ENCODE peak calls at places on chromosomes 4 and X, in four cellular contexts. K, G, J and N are unnamed samples.

GRCh38 chr4:185305979-185306442 is 89.7 kb downstream of the LRP2BP start:
- DNase-seq in G (peak; percentile 93), K (no peak), J (peak; percentile 92), N (peak; percentile 80)

GRCh38 chr4:48078862-48079655 is 55.0 kb downstream of the TXK start:
- DNase-seq in K (no peak), G (peak; percentile 23), J (no peak), N (no peak)

GRCh38 chr4:131764730-131765129 is 1384.4 kb upstream of the PCDH10 start:
- DNase-seq in K (no peak), G (no peak), J (no peak), N (no peak)

GRCh38 chr4:677431-678293 is 3.3 kb downstream of the MYL5 start:
- DNase-seq in G (no peak), K (peak; percentile 33), J (no peak), N (no peak)

GRCh38 chrX:120140293-120140981 is 18.0 kb upstream of the RHOXF2 start:
- DNase-seq in J (no peak), G (no peak), K (no peak), N (no peak)

GRCh38 chr4:498328-498919 is 532 bp downstream of the ZNF721 start:
- DNase-seq in K (no peak), G (no peak), J (peak; percentile 15), N (peak; percentile 19)

GRCh38 chr4:40923326-40924095 is 173.8 kb downstream of the NSUN7 start:
- DNase-seq in G (no peak), J (no peak), K (no peak), N (no peak)

GRCh38 chr4:168486961-168487820 is 6.9 kb upstream of the DDX60L start:
- DNase-seq in J (peak; percentile 60), K (peak; percentile 39), G (peak; percentile 82), N (no peak)

GRCh38 chrX:130171446-130172126 is at the start of gene RAB33A:
- DNase-seq in J (no peak), K (peak; percentile 38), G (peak; percentile 22), N (peak; percentile 21)

GRCh38 chr4:7654550-7655266 is 220.0 kb upstream of the PSAPL1 start:
- DNase-seq in G (no peak), J (no peak), K (no peak), N (no peak)

GRCh38 chrX:5278908-5279307 is 949.8 kb downstream of the NLGN4X start:
- DNase-seq in K (no peak), G (no peak), J (no peak), N (no peak)

GRCh38 chr4:182338059-182338458 is 94.9 kb downstream of the TENM3 start:
- DNase-seq in J (peak; percentile 26), G (peak; percentile 76), K (no peak), N (no peak)

GRCh38 chr4:16082424-16083216 is 1.2 kb downstream of the PROM1 start:
- DNase-seq in J (no peak), K (peak; percentile 30), G (peak; percentile 7), N (no peak)

GRCh38 chr4:141654098-141654497 is 17.7 kb downstream of the IL15 start:
- DNase-seq in K (no peak), J (peak; percentile 25), G (no peak), N (peak; percentile 54)

GRCh38 chrX:11725631-11726442 is 32.2 kb upstream of the MSL3 start:
- DNase-seq in K (no peak), J (no peak), G (no peak), N (no peak)

GRCh38 chr4:83757121-83757621 is 221.3 kb downstream of the GPAT3 start:
- DNase-seq in J (no peak), K (no peak), G (no peak), N (no peak)

GRCh38 chr4:10157478-10158354 is 41.1 kb upstream of the WDR1 start:
- DNase-seq in J (peak; percentile 68), G (peak; percentile 81), K (peak; percentile 38), N (peak; percentile 91)

GRCh38 chrX:56588397-56589188 is 25.2 kb downstream of the UBQLN2 start:
- DNase-seq in K (no peak), J (no peak), G (no peak), N (no peak)

GRCh38 chrX:12701625-12702024 is 89.6 kb upstream of the PRPS2 start:
- DNase-seq in K (peak; percentile 41), G (peak; percentile 54), J (peak; percentile 54), N (peak; percentile 77)

GRCh38 chr4:122423246-122423645 is 33.3 kb downstream of the IL2 start:
- DNase-seq in G (no peak), K (no peak), J (no peak), N (peak; percentile 54)

GRCh38 chr4:99457270-99457669 is 22.1 kb upstream of the ADH7 start:
- DNase-seq in G (peak; percentile 13), K (no peak), J (no peak), N (peak; percentile 18)

GRCh38 chrX:109760241-109760921 is 27.3 kb upstream of the ACSL4 start:
- DNase-seq in K (no peak), J (no peak), G (no peak), N (no peak)

GRCh38 chrX:11427082-11428033 is 134.1 kb downstream of the AMELX start:
- DNase-seq in G (peak; percentile 50), J (no peak), K (no peak), N (peak; percentile 52)

GRCh38 chrX:155112171-155112570 is 40.9 kb downstream of the BRCC3 start:
- DNase-seq in J (no peak), G (peak; percentile 24), K (no peak), N (peak; percentile 7)

GRCh38 chrX:107712231-107713204 is 63.1 kb downstream of the TSC22D3 start:
- DNase-seq in G (peak; percentile 65), K (no peak), J (peak; percentile 63), N (peak; percentile 79)

GRCh38 chr4:11105715-11106114 is 323.0 kb downstream of the HS3ST1 start:
- DNase-seq in J (peak; percentile 1), K (no peak), G (no peak), N (no peak)

GRCh38 chrX:39721570-39722279 is 376.0 kb downstream of the BCOR start:
- DNase-seq in G (peak; percentile 31), J (peak; percentile 41), K (no peak), N (peak; percentile 48)

GRCh38 chr4:15545371-15545770 is 75.7 kb downstream of the CC2D2A start:
- DNase-seq in G (no peak), K (no peak), J (no peak), N (no peak)

GRCh38 chr4:148735432-148736155 is 293.4 kb upstream of the NR3C2 start:
- DNase-seq in G (no peak), K (peak; percentile 6), J (no peak), N (no peak)

GRCh38 chrX:2715066-2715600 is 24.0 kb downstream of the CD99 start:
- DNase-seq in G (no peak), K (no peak), J (no peak), N (no peak)

GRCh38 chrX:44775726-44776125 is 68.1 kb upstream of the DUSP21 start:
- DNase-seq in G (no peak), J (no peak), K (no peak), N (no peak)

GRCh38 chr4:10664408-10664807 is 20.2 kb downstream of the CLNK start:
- DNase-seq in K (no peak), G (peak; percentile 93), J (peak; percentile 97), N (peak; percentile 93)

GRCh38 chr4:78409612-78410202 is 141.9 kb upstream of the ANXA3 start:
- DNase-seq in K (no peak), J (no peak), G (no peak), N (no peak)

GRCh38 chr4:37908488-37909343 is 17.8 kb downstream of the TBC1D1 start:
- DNase-seq in K (no peak), G (peak; percentile 71), J (peak; percentile 77), N (peak; percentile 59)

GRCh38 chr4:185139736-185140135 is 3.3 kb upstream of the SLC25A4 start:
- DNase-seq in G (no peak), J (no peak), K (no peak), N (no peak)